ENCODE peak calls at places on chromosomes 11 and 22, in nine cellular contexts. T, V, A, Y, H, U, S, O and I are unnamed samples.

GRCh38 chr22:44362249-44363040 is 49.7 kb upstream of the SHISAL1 start:
- DNase-seq in T (no peak), V (no peak), A (no peak), Y (no peak), H (no peak), U (no peak), S (no peak), O (peak), I (no peak)

GRCh38 chr22:49954354-49954753 is 6.2 kb upstream of the PIM3 start:
- DNase-seq in T (no peak), V (no peak), A (no peak), Y (no peak), H (no peak), U (peak), S (no peak), O (peak), I (no peak)

GRCh38 chr11:3880724-3881123 is 25.3 kb downstream of the STIM1 start:
- DNase-seq in T (no peak), V (no peak), A (peak), Y (no peak), H (no peak), U (no peak), S (no peak), O (no peak), I (peak)

GRCh38 chr11:68338041-68338800 is 25.8 kb downstream of the LRP5 start:
- DNase-seq in T (no peak), V (no peak), A (peak), Y (no peak), H (no peak), U (no peak), S (no peak), O (no peak), I (no peak)

GRCh38 chr11:131579932-131580387 is 209.5 kb downstream of the NTM start:
- DNase-seq in T (no peak), V (peak), A (peak), Y (peak), H (peak), U (no peak), S (peak), O (no peak), I (peak)

GRCh38 chr22:17152971-17153370 is 6.1 kb downstream of the HDHD5 start:
- DNase-seq in T (no peak), V (no peak), A (no peak), Y (no peak), H (no peak), U (peak), S (no peak), O (no peak), I (no peak)

GRCh38 chr11:74417860-74418508 is 19.8 kb upstream of the PGM2L1 start:
- DNase-seq in T (no peak), V (no peak), A (no peak), Y (no peak), H (no peak), U (no peak), S (no peak), O (no peak), I (no peak)

GRCh38 chr11:122334546-122335375 is 218.7 kb upstream of the BLID start:
- DNase-seq in T (no peak), V (no peak), A (no peak), Y (no peak), H (no peak), U (no peak), S (no peak), O (no peak), I (no peak)

GRCh38 chr11:46633291-46634217 is 16.2 kb downstream of the ATG13 start:
- DNase-seq in T (no peak), V (no peak), A (no peak), Y (no peak), H (no peak), U (no peak), S (no peak), O (no peak), I (no peak)

GRCh38 chr11:114152785-114153184 is 93.3 kb downstream of the ZBTB16 start:
- DNase-seq in T (no peak), V (no peak), A (no peak), Y (no peak), H (no peak), U (no peak), S (no peak), O (no peak), I (no peak)

GRCh38 chr22:37080438-37080837 is 28.9 kb downstream of the KCTD17 start:
- DNase-seq in T (no peak), V (no peak), A (no peak), Y (no peak), H (no peak), U (no peak), S (no peak), O (no peak), I (no peak)

GRCh38 chr22:32880906-32881596 is 79.5 kb downstream of the TIMP3 start:
- DNase-seq in T (no peak), V (no peak), A (no peak), Y (no peak), H (no peak), U (peak), S (peak), O (peak), I (no peak)

GRCh38 chr22:46081831-46082210 is 68.5 kb upstream of the PPARA start:
- DNase-seq in T (no peak), V (no peak), A (peak), Y (no peak), H (peak), U (no peak), S (no peak), O (peak), I (no peak)

GRCh38 chr11:106619320-106619990 is 398.8 kb downstream of the GUCY1A2 start:
- DNase-seq in T (peak), V (no peak), A (no peak), Y (no peak), H (no peak), U (no peak), S (no peak), O (no peak), I (no peak)
- TF ChIP-seq CTCF in T (no peak), V (no peak), A (no peak), Y (no peak), H (no peak), U (no peak), S (no peak), O (no peak), I (no peak)

GRCh38 chr11:59179121-59179520 is 7.2 kb downstream of the DTX4 start:
- DNase-seq in T (no peak), V (no peak), A (no peak), Y (no peak), H (no peak), U (no peak), S (no peak), O (no peak), I (no peak)
- TF ChIP-seq CTCF in T (no peak), V (no peak), A (no peak), Y (no peak), H (no peak), U (no peak), S (no peak), O (no peak), I (no peak)

GRCh38 chr11:11662578-11662977 is 40.8 kb upstream of the GALNT18 start:
- DNase-seq in T (no peak), V (no peak), A (no peak), Y (peak), H (no peak), U (no peak), S (no peak), O (no peak), I (no peak)

GRCh38 chr11:11660351-11660750 is 38.5 kb upstream of the GALNT18 start:
- DNase-seq in T (no peak), V (no peak), A (no peak), Y (no peak), H (no peak), U (no peak), S (no peak), O (no peak), I (no peak)

GRCh38 chr11:11657101-11657935 is 35.5 kb upstream of the GALNT18 start:
- DNase-seq in T (no peak), V (no peak), A (no peak), Y (no peak), H (no peak), U (no peak), S (no peak), O (no peak), I (no peak)

GRCh38 chr11:11661356-11662040 is 39.7 kb upstream of the GALNT18 start:
- DNase-seq in T (no peak), V (peak), A (no peak), Y (no peak), H (peak), U (no peak), S (no peak), O (no peak), I (no peak)

GRCh38 chr11:11659567-11660341 is 37.9 kb upstream of the GALNT18 start:
- DNase-seq in T (no peak), V (peak), A (no peak), Y (no peak), H (no peak), U (no peak), S (peak), O (no peak), I (no peak)
- TF ChIP-seq CTCF in T (peak), V (peak), A (peak), Y (no peak), H (no peak), U (no peak), S (peak), O (no peak), I (peak)

GRCh38 chr22:26524870-26525269 is 12.6 kb upstream of the TFIP11 start:
- DNase-seq in T (no peak), V (no peak), A (no peak), Y (no peak), H (no peak), U (no peak), S (no peak), O (no peak), I (no peak)

GRCh38 chr22:26526165-26526564 is 13.9 kb upstream of the TFIP11 start:
- DNase-seq in T (no peak), V (no peak), A (no peak), Y (no peak), H (no peak), U (no peak), S (no peak), O (no peak), I (no peak)

GRCh38 chr22:26529345-26529744 is 17.1 kb upstream of the TFIP11 start:
- DNase-seq in T (no peak), V (no peak), A (no peak), Y (no peak), H (no peak), U (peak), S (no peak), O (no peak), I (no peak)

GRCh38 chr22:26527167-26527566 is 14.9 kb upstream of the TFIP11 start:
- DNase-seq in T (no peak), V (no peak), A (no peak), Y (no peak), H (no peak), U (no peak), S (no peak), O (no peak), I (no peak)

GRCh38 chr22:26527574-26528465 is 15.5 kb upstream of the TFIP11 start:
- DNase-seq in T (no peak), V (no peak), A (no peak), Y (no peak), H (no peak), U (no peak), S (no peak), O (no peak), I (no peak)
- TF ChIP-seq CTCF in T (no peak), V (no peak), A (no peak), Y (no peak), H (no peak), U (no peak), S (no peak), O (no peak), I (no peak)

GRCh38 chr22:48262596-48263430 is 1500.4 kb downstream of the TBC1D22A start:
- DNase-seq in T (no peak), V (no peak), A (no peak), Y (no peak), H (no peak), U (no peak), S (no peak), O (no peak), I (no peak)

GRCh38 chr22:48263431-48263765 is 1500.9 kb downstream of the TBC1D22A start:
- DNase-seq in T (no peak), V (no peak), A (no peak), Y (no peak), H (no peak), U (no peak), S (no peak), O (no peak), I (no peak)

GRCh38 chr22:48259991-48260670 is 1497.7 kb downstream of the TBC1D22A start:
- DNase-seq in T (no peak), V (no peak), A (no peak), Y (no peak), H (no peak), U (no peak), S (no peak), O (no peak), I (no peak)

GRCh38 chr22:48261048-48261621 is 1498.7 kb downstream of the TBC1D22A start:
- DNase-seq in T (no peak), V (no peak), A (no peak), Y (no peak), H (no peak), U (no peak), S (no peak), O (no peak), I (no peak)

GRCh38 chr22:48261706-48262105 is 1499.3 kb downstream of the TBC1D22A start:
- DNase-seq in T (no peak), V (no peak), A (no peak), Y (no peak), H (no peak), U (no peak), S (peak), O (no peak), I (no peak)
- TF ChIP-seq CTCF in T (no peak), V (no peak), A (no peak), Y (no peak), H (no peak), U (no peak), S (peak), O (no peak), I (no peak)

GRCh38 chr11:61353109-61354067 is 8.3 kb downstream of the CYB561A3 start:
- DNase-seq in T (no peak), V (no peak), A (no peak), Y (no peak), H (no peak), U (no peak), S (no peak), O (no peak), I (no peak)

GRCh38 chr11:61350803-61351202 is 10.9 kb downstream of the CYB561A3 start:
- DNase-seq in T (no peak), V (no peak), A (no peak), Y (no peak), H (no peak), U (no peak), S (no peak), O (no peak), I (no peak)

GRCh38 chr11:61350336-61350735 is 11.3 kb downstream of the CYB561A3 start:
- DNase-seq in T (no peak), V (no peak), A (no peak), Y (no peak), H (no peak), U (no peak), S (no peak), O (no peak), I (no peak)

GRCh38 chr11:61349916-61350315 is 11.8 kb downstream of the CYB561A3 start:
- DNase-seq in T (no peak), V (no peak), A (no peak), Y (no peak), H (no peak), U (no peak), S (no peak), O (no peak), I (no peak)

GRCh38 chr11:61352038-61352437 is 9.6 kb downstream of the CYB561A3 start:
- DNase-seq in T (no peak), V (no peak), A (no peak), Y (no peak), H (no peak), U (no peak), S (no peak), O (no peak), I (no peak)
- TF ChIP-seq CTCF in T (no peak), V (no peak), A (no peak), Y (no peak), H (no peak), U (no peak), S (no peak), O (no peak), I (no peak)